ENCODE peak calls at places on chromosome X, in seven cellular contexts. X, V, P, E, N, I and G are unnamed samples.

GRCh38 chrX:22272613-22273012 is at the start of gene CBLL2:
- DNase-seq in V (no peak), E (no peak), N (no peak), P (no peak), X (no peak), I (no peak), G (no peak)

GRCh38 chrX:56738670-56739069 is 9.6 kb downstream of the NBDY start:
- DNase-seq in P (peak; percentile 19), I (no peak), X (peak; percentile 20), E (no peak), V (peak; percentile 16), N (no peak), G (no peak)

GRCh38 chrX:121256653-121257052 is 209.2 kb downstream of the GLUD2 start:
- DNase-seq in V (peak; percentile 51), P (no peak), X (peak; percentile 43), E (no peak), N (no peak), I (no peak), G (no peak)

GRCh38 chrX:154471870-154472684 is 7.0 kb downstream of the LAGE3 start:
- DNase-seq in I (no peak), V (no peak), P (no peak), X (no peak), N (no peak), E (no peak), G (no peak)

GRCh38 chrX:10166731-10167149 is 10.0 kb downstream of the CLCN4 start:
- DNase-seq in P (no peak), N (no peak), V (no peak), E (peak; percentile 11), I (no peak), X (no peak), G (no peak)

GRCh38 chrX:3271485-3272186 is 74.8 kb downstream of the MXRA5 start:
- DNase-seq in P (peak; percentile 17), V (peak; percentile 76), I (no peak), N (no peak), X (peak; percentile 23), E (no peak), G (no peak)

GRCh38 chrX:70769659-70770232 is 138.8 kb downstream of the TEX11 start:
- DNase-seq in E (peak; percentile 10), V (peak; percentile 15), P (no peak), X (peak; percentile 43), N (no peak), I (peak; percentile 4), G (peak; percentile 8)

GRCh38 chrX:78517124-78517523 is 142.0 kb downstream of the RTL3 start:
- DNase-seq in X (peak; percentile 80), P (no peak), V (no peak), N (no peak), I (no peak), E (no peak), G (no peak)

GRCh38 chrX:117957128-117957527 is 159.5 kb downstream of the KLHL13 start:
- DNase-seq in V (no peak), X (peak; percentile 47), N (no peak), E (no peak), P (no peak), I (no peak), G (no peak)

GRCh38 chrX:150569155-150569477 is 695 bp downstream of the MTM1 start:
- DNase-seq in P (peak; percentile 46), N (no peak), V (peak; percentile 68), X (peak; percentile 19), I (no peak), E (peak; percentile 41), G (no peak)

GRCh38 chrX:139877710-139878414 is 55.0 kb downstream of the ATP11C start:
- DNase-seq in E (no peak), X (peak; percentile 14), V (peak; percentile 5), P (no peak), I (no peak), N (no peak), G (no peak)

GRCh38 chrX:36869457-36869856 is 138.7 kb upstream of the FAM47C start:
- DNase-seq in N (no peak), V (no peak), X (no peak), P (no peak), I (no peak), E (no peak), G (no peak)

GRCh38 chrX:11666180-11666579 is 460 bp upstream of the ARHGAP6 start:
- DNase-seq in I (peak; percentile 44), V (peak; percentile 19), P (peak; percentile 44), X (no peak), N (no peak), E (no peak), G (peak; percentile 42)

GRCh38 chrX:144801786-144802185 is 445.5 kb upstream of the SPANXN1 start:
- DNase-seq in E (no peak), P (no peak), V (no peak), N (no peak), X (peak; percentile 70), I (no peak), G (no peak)

GRCh38 chrX:116605576-116605975 is 142.8 kb upstream of the CT83 start:
- DNase-seq in N (no peak), E (no peak), I (peak; percentile 3), P (no peak), V (no peak), X (no peak), G (no peak)
- TF ChIP-seq EZH2phosphoT487 in N (no peak), E (no peak), I (no peak), P (no peak), V (no peak), X (no peak), G (no peak)

DNA sequence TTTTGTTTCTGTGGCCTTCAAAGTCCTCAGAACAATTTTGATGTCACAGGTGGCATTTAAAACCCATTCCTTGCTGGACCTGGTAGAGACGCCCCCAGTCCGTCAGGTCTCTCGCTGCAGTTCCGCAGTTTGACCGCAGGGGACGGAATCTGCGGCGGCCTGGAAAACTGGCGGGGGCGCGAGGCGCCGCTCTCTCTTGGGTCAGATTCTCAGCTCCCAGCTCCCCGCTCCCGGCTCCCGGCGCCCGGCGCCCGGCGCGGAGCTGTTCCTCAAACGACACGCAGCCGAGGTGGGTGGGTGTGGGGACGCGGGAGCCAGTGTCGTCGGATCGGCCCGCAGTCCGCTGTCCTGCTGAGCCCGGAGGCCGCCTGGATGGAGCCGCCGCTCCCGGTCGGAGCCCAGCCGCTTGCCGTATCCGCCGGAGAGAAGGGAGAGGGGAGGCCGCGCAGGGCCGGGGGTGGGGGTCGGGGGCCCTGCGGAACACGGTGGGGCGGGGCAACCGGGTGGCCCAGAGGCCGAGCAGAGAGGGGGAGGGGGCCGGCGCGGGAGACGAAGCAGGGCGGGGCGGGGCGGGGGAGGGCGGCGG is at the start of gene OCRL:
- DNase-seq in X (peak; percentile 77), N (peak; percentile 34), E (peak; percentile 74), I (peak; percentile 71), P (peak; percentile 82), V (peak; percentile 74), G (peak; percentile 91)
- TF ChIP-seq EZH2phosphoT487 in X (no peak), N (no peak), E (no peak), I (no peak), P (no peak), V (no peak), G (no peak)

DNA sequence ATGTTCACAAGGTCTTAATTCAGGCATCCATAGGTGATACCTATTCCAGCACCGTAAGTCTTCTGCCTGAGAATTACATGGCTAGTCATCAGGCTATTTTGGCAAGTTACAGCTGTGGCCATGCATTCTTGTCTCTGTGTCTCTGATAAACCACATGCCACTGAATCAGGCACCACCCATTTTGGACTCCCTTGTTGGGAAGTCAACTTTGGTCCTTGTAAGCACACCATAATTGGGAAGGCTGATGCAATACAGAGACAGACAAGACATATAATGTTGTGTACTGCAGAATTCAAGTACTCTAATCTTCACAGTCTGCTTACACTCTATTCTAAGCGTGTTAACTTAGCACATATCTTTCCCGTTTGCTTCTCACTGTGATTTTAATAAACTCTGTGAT is 483.7 kb upstream of the FTHL17 start:
- DNase-seq in I (no peak), N (no peak), X (no peak), V (peak; percentile 18), E (no peak), P (no peak), G (no peak)
- TF ChIP-seq EZH2phosphoT487 in I (no peak), N (no peak), X (no peak), V (no peak), E (no peak), P (no peak), G (no peak)

DNA sequence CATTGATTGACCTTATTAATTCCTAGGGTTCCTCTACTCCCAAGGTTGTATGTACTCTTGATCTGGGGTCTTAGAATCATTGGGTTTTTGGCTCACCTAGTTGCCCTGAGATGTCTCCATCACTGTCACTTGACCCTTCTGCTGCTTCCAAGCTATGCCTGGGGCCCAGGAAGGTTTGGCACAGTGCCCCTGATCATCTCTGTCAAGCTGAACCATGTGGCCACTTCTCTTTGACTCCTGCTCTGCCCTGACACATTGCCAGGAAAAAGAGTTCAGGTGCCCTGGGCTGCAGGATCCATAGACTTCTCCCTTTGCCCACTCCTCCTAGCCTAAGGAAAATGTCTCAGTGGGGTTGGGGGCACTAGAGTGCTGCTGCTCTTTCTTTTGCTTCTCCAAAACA is 3.9 kb upstream of the CHST7 start:
- DNase-seq in E (no peak), X (no peak), V (no peak), P (no peak), I (no peak), N (no peak), G (no peak)
- TF ChIP-seq EZH2phosphoT487 in E (no peak), X (no peak), V (no peak), P (no peak), I (no peak), N (no peak), G (no peak)

DNA sequence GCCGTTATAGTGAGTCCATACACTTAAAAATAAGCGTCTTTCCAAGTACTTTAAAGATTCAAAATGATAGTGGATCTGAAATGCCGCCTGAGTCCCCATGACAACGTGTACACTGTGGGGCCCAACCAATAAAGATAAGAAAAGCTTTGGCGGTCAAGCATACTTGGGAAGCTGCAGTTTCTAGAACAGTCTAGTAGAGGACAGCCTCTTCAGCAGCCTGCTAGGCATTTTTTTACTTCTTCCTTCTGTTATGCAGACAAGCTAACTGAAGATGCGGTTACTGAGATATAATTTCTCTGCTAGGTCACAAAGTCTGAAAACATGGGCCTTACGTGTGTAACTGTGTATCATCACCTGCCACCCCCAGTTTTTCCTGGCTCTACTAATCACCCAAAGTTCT is 402 bp upstream of the UPRT start:
- DNase-seq in X (no peak), V (no peak), P (peak; percentile 43), I (no peak), N (no peak), E (no peak), G (no peak)
- TF ChIP-seq EZH2phosphoT487 in X (no peak), V (no peak), P (no peak), I (no peak), N (no peak), E (no peak), G (no peak)

GRCh38 chrX:124260845-124261244 is 71.6 kb upstream of the TEX13D start:
- DNase-seq in E (no peak), V (no peak), X (no peak), N (no peak), I (no peak), P (no peak), G (no peak)

GRCh38 chrX:124257924-124258706 is 74.3 kb upstream of the TEX13D start:
- DNase-seq in V (peak; percentile 46), X (no peak), E (no peak), I (no peak), P (no peak), N (no peak), G (no peak)

GRCh38 chrX:124268099-124268498 is 64.4 kb upstream of the TEX13D start:
- DNase-seq in X (no peak), E (no peak), P (no peak), V (no peak), I (no peak), N (no peak), G (no peak)

GRCh38 chrX:124266325-124267087 is 66.0 kb upstream of the TEX13D start:
- DNase-seq in E (no peak), I (no peak), N (no peak), X (no peak), V (no peak), P (no peak), G (no peak)

GRCh38 chrX:124263743-124264142 is 68.7 kb upstream of the TEX13D start:
- DNase-seq in E (no peak), P (no peak), I (no peak), N (no peak), X (peak; percentile 18), V (no peak), G (no peak)
- TF ChIP-seq EZH2phosphoT487 in E (no peak), P (no peak), I (no peak), N (no peak), X (no peak), V (no peak), G (no peak)